ENCODE peak calls at places on chromosome 20, in nine cellular contexts. F, K, W, L, N, G, Q, S and T are unnamed samples.

GRCh38 chr20:41552295-41553068 is 65.7 kb downstream of the CHD6 start:
- DNase-seq in F (no peak), K (no peak), W (no peak), L (no peak), N (no peak), G (no peak), Q (no peak), S (no peak), T (no peak)

GRCh38 chr20:38590682-38591483 is 9.9 kb downstream of the ADIG start:
- DNase-seq in F (no peak), K (no peak), W (peak), L (no peak), N (no peak), G (no peak), Q (no peak), S (no peak), T (no peak)

GRCh38 chr20:45893831-45894230 is 2.7 kb downstream of the CTSA start:
- DNase-seq in F (peak), K (no peak), W (no peak), L (no peak), N (no peak), G (no peak), Q (no peak), S (no peak), T (no peak)

GRCh38 chr20:911882-912600 is 4.1 kb downstream of the ANGPT4 start:
- DNase-seq in F (no peak), K (no peak), W (no peak), L (no peak), N (no peak), G (no peak), Q (no peak), S (no peak), T (no peak)

GRCh38 chr20:43558412-43559146 is at the start of gene SGK2:
- DNase-seq in F (no peak), K (no peak), W (peak), L (no peak), N (no peak), G (no peak), Q (no peak), S (no peak), T (no peak)

GRCh38 chr20:25566821-25567220 is 18.5 kb downstream of the NINL start:
- DNase-seq in F (no peak), K (no peak), W (no peak), L (no peak), N (no peak), G (no peak), Q (no peak), S (no peak), T (no peak)

GRCh38 chr20:33602826-33603590 is 59.1 kb upstream of the C20orf144 start:
- DNase-seq in F (no peak), K (no peak), W (peak), L (no peak), N (no peak), G (no peak), Q (peak), S (no peak), T (no peak)

GRCh38 chr20:59966428-59966827 is 8.2 kb downstream of the CDH26 start:
- DNase-seq in F (no peak), K (no peak), W (no peak), L (no peak), N (no peak), G (no peak), Q (no peak), S (no peak), T (no peak)

GRCh38 chr20:2162125-2162822 is 60.6 kb downstream of the STK35 start:
- DNase-seq in F (no peak), K (no peak), W (no peak), L (no peak), N (no peak), G (no peak), Q (no peak), S (no peak), T (no peak)

GRCh38 chr20:1489764-1490436 is 1.3 kb downstream of the SIRPB2 start:
- DNase-seq in F (no peak), K (no peak), W (peak), L (no peak), N (no peak), G (no peak), Q (no peak), S (no peak), T (no peak)

GRCh38 chr20:56171087-56172012 is 77.2 kb upstream of the MC3R start:
- DNase-seq in F (peak), K (no peak), W (peak), L (no peak), N (no peak), G (peak), Q (no peak), S (no peak), T (no peak)

GRCh38 chr20:571754-572331 is 28.3 kb upstream of the CSNK2A1 start:
- DNase-seq in F (peak), K (no peak), W (no peak), L (no peak), N (peak), G (peak), Q (no peak), S (no peak), T (no peak)

GRCh38 chr20:58086763-58087566 is 141.5 kb downstream of the ANKRD60 start:
- DNase-seq in F (peak), K (no peak), W (peak), L (no peak), N (no peak), G (peak), Q (no peak), S (no peak), T (no peak)

GRCh38 chr20:49219924-49220831 is 962 bp downstream of the DDX27 start:
- DNase-seq in F (no peak), K (no peak), W (no peak), L (no peak), N (no peak), G (no peak), Q (no peak), S (no peak), T (no peak)

GRCh38 chr20:64115171-64115911 is 8.0 kb upstream of the NPBWR2 start:
- DNase-seq in F (no peak), K (no peak), W (no peak), L (peak), N (no peak), G (no peak), Q (no peak), S (no peak), T (no peak)

GRCh38 chr20:8331740-8332412 is 199.8 kb downstream of the PLCB1 start:
- DNase-seq in F (no peak), K (no peak), W (peak), L (no peak), N (no peak), G (peak), Q (no peak), S (no peak), T (no peak)

GRCh38 chr20:1651268-1651667 is 6.3 kb downstream of the SIRPG start:
- DNase-seq in F (no peak), K (no peak), W (no peak), L (no peak), N (no peak), G (no peak), Q (no peak), S (no peak), T (no peak)

GRCh38 chr20:62147528-62147927 is 4.0 kb downstream of the SS18L1 start:
- DNase-seq in F (no peak), K (no peak), W (no peak), L (no peak), N (no peak), G (no peak), Q (no peak), S (no peak), T (no peak)